ENCODE peak calls at places on chromosomes 12 and 14, in seven cellular contexts. One of them, this sample, is unnamed.

GRCh38 chr12:52149651-52150241 is 42.1 kb downstream of the KRT80 start:
- DNase-seq in GM12865: no peak
- DNase-seq in astrocyte of the spinal cord: peak
- DNase-seq in fibroblast of pulmonary artery: no peak
- DNase-seq in HFF-Myc: no peak
- DNase-seq in tibial nerve: no peak
- DNase-seq in cardiac fibroblast: no peak
- DNase-seq in this sample: no peak

GRCh38 chr14:103014466-103015319 is 42.7 kb downstream of the CDC42BPB start:
- DNase-seq in fibroblast of pulmonary artery: peak
- DNase-seq in tibial nerve: no peak
- DNase-seq in astrocyte of the spinal cord: peak
- DNase-seq in HFF-Myc: no peak
- DNase-seq in cardiac fibroblast: peak
- DNase-seq in GM12865: peak
- DNase-seq in this sample: peak

GRCh38 chr14:61677469-61677868 is 17.8 kb upstream of the HIF1A start:
- DNase-seq in tibial nerve: no peak
- DNase-seq in HFF-Myc: no peak
- DNase-seq in fibroblast of pulmonary artery: no peak
- DNase-seq in cardiac fibroblast: no peak
- DNase-seq in GM12865: no peak
- DNase-seq in astrocyte of the spinal cord: no peak
- DNase-seq in this sample: no peak

GRCh38 chr12:70724444-70724843 is 87.2 kb upstream of the PTPRB start:
- DNase-seq in astrocyte of the spinal cord: peak
- DNase-seq in fibroblast of pulmonary artery: peak
- DNase-seq in HFF-Myc: no peak
- DNase-seq in cardiac fibroblast: peak
- DNase-seq in tibial nerve: no peak
- DNase-seq in GM12865: peak
- DNase-seq in this sample: peak

GRCh38 chr12:118436002-118436724 is 59.8 kb downstream of the SUDS3 start:
- DNase-seq in fibroblast of pulmonary artery: no peak
- DNase-seq in astrocyte of the spinal cord: no peak
- DNase-seq in tibial nerve: no peak
- DNase-seq in HFF-Myc: no peak
- DNase-seq in cardiac fibroblast: peak
- DNase-seq in GM12865: peak
- DNase-seq in this sample: no peak

GRCh38 chr12:130181211-130181610 is 18.9 kb downstream of the FZD10 start:
- DNase-seq in GM12865: no peak
- DNase-seq in astrocyte of the spinal cord: no peak
- DNase-seq in fibroblast of pulmonary artery: no peak
- DNase-seq in cardiac fibroblast: no peak
- DNase-seq in HFF-Myc: no peak
- DNase-seq in tibial nerve: no peak
- DNase-seq in this sample: no peak

GRCh38 chr14:71472281-71472960 is 459.8 kb upstream of the RGS6 start:
- DNase-seq in astrocyte of the spinal cord: no peak
- DNase-seq in GM12865: peak
- DNase-seq in HFF-Myc: no peak
- DNase-seq in tibial nerve: no peak
- DNase-seq in fibroblast of pulmonary artery: no peak
- DNase-seq in cardiac fibroblast: peak
- DNase-seq in this sample: peak

GRCh38 chr14:50018236-50019210 is 97.8 kb downstream of the VCPKMT start:
- DNase-seq in tibial nerve: peak
- DNase-seq in HFF-Myc: no peak
- DNase-seq in fibroblast of pulmonary artery: no peak
- DNase-seq in cardiac fibroblast: peak
- DNase-seq in astrocyte of the spinal cord: peak
- DNase-seq in GM12865: no peak
- DNase-seq in this sample: peak

GRCh38 chr14:90966493-90966892 is 93.9 kb downstream of the RPS6KA5 start:
- DNase-seq in astrocyte of the spinal cord: no peak
- DNase-seq in GM12865: no peak
- DNase-seq in HFF-Myc: no peak
- DNase-seq in cardiac fibroblast: no peak
- DNase-seq in fibroblast of pulmonary artery: no peak
- DNase-seq in tibial nerve: no peak
- DNase-seq in this sample: no peak

GRCh38 chr12:62301080-62301798 is 41.0 kb downstream of the USP15 start:
- DNase-seq in GM12865: no peak
- DNase-seq in cardiac fibroblast: no peak
- DNase-seq in tibial nerve: no peak
- DNase-seq in fibroblast of pulmonary artery: no peak
- DNase-seq in HFF-Myc: no peak
- DNase-seq in astrocyte of the spinal cord: no peak
- DNase-seq in this sample: no peak

GRCh38 chr12:116425256-116426193 is 133.7 kb upstream of the MAP1LC3B2 start:
- DNase-seq in HFF-Myc: no peak
- DNase-seq in astrocyte of the spinal cord: no peak
- DNase-seq in GM12865: no peak
- DNase-seq in cardiac fibroblast: peak
- DNase-seq in fibroblast of pulmonary artery: no peak
- DNase-seq in tibial nerve: no peak
- DNase-seq in this sample: peak

GRCh38 chr12:114697741-114698565 is 14.0 kb upstream of the TBX3 start:
- DNase-seq in GM12865: no peak
- DNase-seq in astrocyte of the spinal cord: no peak
- DNase-seq in fibroblast of pulmonary artery: no peak
- DNase-seq in HFF-Myc: no peak
- DNase-seq in tibial nerve: no peak
- DNase-seq in cardiac fibroblast: peak
- DNase-seq in this sample: peak

GRCh38 chr14:61502459-61503093 is 181.2 kb downstream of the PRKCH start:
- DNase-seq in fibroblast of pulmonary artery: peak
- DNase-seq in tibial nerve: no peak
- DNase-seq in astrocyte of the spinal cord: no peak
- DNase-seq in cardiac fibroblast: peak
- DNase-seq in GM12865: peak
- DNase-seq in HFF-Myc: no peak
- DNase-seq in this sample: no peak

GRCh38 chr14:76918751-76919421 is 92.7 kb downstream of the LRRC74A start:
- DNase-seq in cardiac fibroblast: peak
- DNase-seq in astrocyte of the spinal cord: peak
- DNase-seq in GM12865: no peak
- DNase-seq in tibial nerve: peak
- DNase-seq in fibroblast of pulmonary artery: peak
- DNase-seq in HFF-Myc: peak
- DNase-seq in this sample: peak

GRCh38 chr12:25971675-25972035 is 13.2 kb downstream of the RASSF8 start:
- DNase-seq in HFF-Myc: no peak
- DNase-seq in cardiac fibroblast: no peak
- DNase-seq in GM12865: no peak
- DNase-seq in tibial nerve: no peak
- DNase-seq in astrocyte of the spinal cord: peak
- DNase-seq in fibroblast of pulmonary artery: no peak
- DNase-seq in this sample: peak

GRCh38 chr12:4960030-4960429 is 50.3 kb downstream of the KCNA1 start:
- DNase-seq in HFF-Myc: no peak
- DNase-seq in fibroblast of pulmonary artery: no peak
- DNase-seq in cardiac fibroblast: no peak
- DNase-seq in GM12865: no peak
- DNase-seq in tibial nerve: no peak
- DNase-seq in astrocyte of the spinal cord: no peak
- DNase-seq in this sample: no peak

GRCh38 chr12:42144174-42144423 is 575 bp downstream of the GXYLT1 start:
- DNase-seq in astrocyte of the spinal cord: no peak
- DNase-seq in cardiac fibroblast: no peak
- DNase-seq in fibroblast of pulmonary artery: no peak
- DNase-seq in tibial nerve: no peak
- DNase-seq in GM12865: no peak
- DNase-seq in HFF-Myc: no peak
- DNase-seq in this sample: no peak

GRCh38 chr14:102457491-102457890 is 52.1 kb downstream of the ANKRD9 start:
- DNase-seq in astrocyte of the spinal cord: no peak
- DNase-seq in HFF-Myc: no peak
- DNase-seq in tibial nerve: no peak
- DNase-seq in cardiac fibroblast: no peak
- DNase-seq in fibroblast of pulmonary artery: no peak
- DNase-seq in GM12865: no peak
- DNase-seq in this sample: no peak

GRCh38 chr14:88439088-88439487 is 53.6 kb downstream of the SPATA7 start:
- DNase-seq in tibial nerve: no peak
- DNase-seq in astrocyte of the spinal cord: no peak
- DNase-seq in GM12865: no peak
- DNase-seq in cardiac fibroblast: no peak
- DNase-seq in fibroblast of pulmonary artery: no peak
- DNase-seq in HFF-Myc: no peak
- DNase-seq in this sample: no peak

DNA sequence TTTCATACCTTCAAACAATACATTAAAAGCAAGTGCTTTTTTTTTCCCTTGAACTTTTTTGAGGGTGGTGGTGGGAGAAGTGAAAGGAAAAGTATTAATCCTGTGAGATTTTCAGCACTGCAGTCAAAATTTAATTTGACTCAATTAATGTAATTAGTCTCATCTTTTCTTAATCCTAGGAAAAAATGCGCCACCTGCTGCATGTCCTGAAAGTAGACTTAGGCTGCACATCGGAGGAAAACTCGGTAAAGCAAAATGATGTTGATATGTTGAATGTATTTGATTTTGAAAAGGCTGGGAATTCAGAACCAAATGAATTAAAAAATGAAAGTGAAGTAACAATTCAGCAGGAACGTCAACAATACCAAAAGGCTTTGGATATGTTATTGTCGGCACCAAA is 52.2 kb downstream of the SPATA7 start:
- DNase-seq in HFF-Myc: no peak
- DNase-seq in GM12865: no peak
- DNase-seq in astrocyte of the spinal cord: no peak
- DNase-seq in fibroblast of pulmonary artery: peak
- DNase-seq in tibial nerve: no peak
- DNase-seq in cardiac fibroblast: peak
- DNase-seq in this sample: no peak
- TF ChIP-seq CTCF in HFF-Myc: no peak
- TF ChIP-seq CTCF in GM12865: no peak
- TF ChIP-seq CTCF in astrocyte of the spinal cord: peak
- TF ChIP-seq CTCF in fibroblast of pulmonary artery: peak
- TF ChIP-seq CTCF in tibial nerve: no peak
- TF ChIP-seq CTCF in cardiac fibroblast: peak
- TF ChIP-seq CTCF in this sample: peak

GRCh38 chr14:34258318-34258717 is 203.7 kb downstream of the SPTSSA start:
- DNase-seq in tibial nerve: no peak
- DNase-seq in HFF-Myc: no peak
- DNase-seq in fibroblast of pulmonary artery: peak
- DNase-seq in GM12865: no peak
- DNase-seq in cardiac fibroblast: peak
- DNase-seq in astrocyte of the spinal cord: peak
- DNase-seq in this sample: peak

GRCh38 chr14:34254031-34254430 is 208.0 kb downstream of the SPTSSA start:
- DNase-seq in cardiac fibroblast: no peak
- DNase-seq in HFF-Myc: no peak
- DNase-seq in GM12865: no peak
- DNase-seq in tibial nerve: no peak
- DNase-seq in fibroblast of pulmonary artery: no peak
- DNase-seq in astrocyte of the spinal cord: no peak
- DNase-seq in this sample: no peak

GRCh38 chr14:34257505-34257904 is 204.5 kb downstream of the SPTSSA start:
- DNase-seq in fibroblast of pulmonary artery: no peak
- DNase-seq in astrocyte of the spinal cord: no peak
- DNase-seq in HFF-Myc: no peak
- DNase-seq in GM12865: no peak
- DNase-seq in cardiac fibroblast: no peak
- DNase-seq in tibial nerve: no peak
- DNase-seq in this sample: no peak

GRCh38 chr14:34254596-34254995 is 207.4 kb downstream of the SPTSSA start:
- DNase-seq in HFF-Myc: no peak
- DNase-seq in cardiac fibroblast: no peak
- DNase-seq in GM12865: no peak
- DNase-seq in fibroblast of pulmonary artery: no peak
- DNase-seq in astrocyte of the spinal cord: no peak
- DNase-seq in tibial nerve: no peak
- DNase-seq in this sample: no peak

DNA sequence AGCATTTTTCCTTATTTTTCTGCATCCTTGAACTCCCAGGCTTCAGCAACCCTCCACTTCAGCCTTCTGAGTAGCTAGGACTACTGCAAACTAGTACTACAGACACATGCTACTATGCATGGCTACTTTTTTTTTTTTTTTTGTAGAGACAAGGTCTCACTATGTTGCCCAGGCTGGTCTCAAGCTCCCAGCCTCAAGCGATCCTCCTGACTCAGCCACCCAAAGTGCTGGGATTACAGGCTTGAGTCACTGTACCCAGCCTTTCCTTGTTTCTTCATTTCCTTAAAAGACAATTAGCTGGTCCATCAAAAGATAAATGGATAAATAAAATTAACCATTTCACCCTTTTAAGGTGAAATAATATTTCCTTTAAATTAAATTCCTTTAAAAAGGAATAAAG is 205.8 kb downstream of the SPTSSA start:
- DNase-seq in fibroblast of pulmonary artery: no peak
- DNase-seq in GM12865: no peak
- DNase-seq in tibial nerve: no peak
- DNase-seq in astrocyte of the spinal cord: no peak
- DNase-seq in HFF-Myc: no peak
- DNase-seq in cardiac fibroblast: no peak
- DNase-seq in this sample: no peak
- H3K4me3 ChIP-seq in fibroblast of pulmonary artery: no peak
- H3K4me3 ChIP-seq in GM12865: no peak
- H3K4me3 ChIP-seq in tibial nerve: no peak
- H3K4me3 ChIP-seq in astrocyte of the spinal cord: no peak
- H3K4me3 ChIP-seq in HFF-Myc: no peak
- H3K4me3 ChIP-seq in cardiac fibroblast: no peak
- H3K4me3 ChIP-seq in this sample: no peak

GRCh38 chr14:35949933-35950332 is 123.8 kb downstream of the BRMS1L start:
- DNase-seq in fibroblast of pulmonary artery: peak
- DNase-seq in astrocyte of the spinal cord: peak
- DNase-seq in cardiac fibroblast: no peak
- DNase-seq in tibial nerve: no peak
- DNase-seq in HFF-Myc: no peak
- DNase-seq in GM12865: no peak
- DNase-seq in this sample: no peak

GRCh38 chr14:35940291-35940690 is 114.2 kb downstream of the BRMS1L start:
- DNase-seq in cardiac fibroblast: no peak
- DNase-seq in GM12865: peak
- DNase-seq in HFF-Myc: no peak
- DNase-seq in astrocyte of the spinal cord: no peak
- DNase-seq in tibial nerve: no peak
- DNase-seq in fibroblast of pulmonary artery: no peak
- DNase-seq in this sample: no peak

DNA sequence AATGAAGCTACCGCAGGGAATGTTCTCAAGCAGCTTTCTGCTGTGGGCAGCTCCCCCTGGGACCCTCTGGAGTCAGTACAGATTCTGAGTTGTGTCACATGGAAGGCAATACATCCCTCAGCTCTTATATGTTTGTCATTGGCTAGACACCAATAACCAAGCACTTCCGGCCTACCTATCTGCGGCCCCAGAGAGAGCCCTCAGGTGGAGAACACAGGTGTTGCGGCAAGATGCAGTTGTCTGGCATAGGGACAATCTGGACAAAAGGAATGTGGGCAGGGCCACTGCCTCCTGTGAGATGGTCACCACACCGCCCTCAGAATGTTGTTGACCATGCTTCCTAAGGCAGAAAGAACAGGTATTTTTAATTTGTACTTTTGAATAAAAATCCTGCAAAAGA is 118.7 kb downstream of the BRMS1L start:
- DNase-seq in cardiac fibroblast: peak
- DNase-seq in HFF-Myc: no peak
- DNase-seq in GM12865: peak
- DNase-seq in astrocyte of the spinal cord: no peak
- DNase-seq in tibial nerve: no peak
- DNase-seq in fibroblast of pulmonary artery: no peak
- DNase-seq in this sample: no peak
- TF ChIP-seq CTCF in cardiac fibroblast: no peak
- TF ChIP-seq CTCF in HFF-Myc: peak
- TF ChIP-seq CTCF in GM12865: peak
- TF ChIP-seq CTCF in astrocyte of the spinal cord: no peak
- TF ChIP-seq CTCF in tibial nerve: no peak
- TF ChIP-seq CTCF in fibroblast of pulmonary artery: no peak
- TF ChIP-seq CTCF in this sample: no peak

GRCh38 chr14:58150243-58150805 is 1.7 kb downstream of the ARMH4 start:
- DNase-seq in tibial nerve: no peak
- DNase-seq in HFF-Myc: no peak
- DNase-seq in astrocyte of the spinal cord: no peak
- DNase-seq in cardiac fibroblast: no peak
- DNase-seq in fibroblast of pulmonary artery: no peak
- DNase-seq in GM12865: no peak
- DNase-seq in this sample: no peak
- H3K4me3 ChIP-seq in tibial nerve: no peak
- H3K4me3 ChIP-seq in HFF-Myc: no peak
- H3K4me3 ChIP-seq in astrocyte of the spinal cord: no peak
- H3K4me3 ChIP-seq in cardiac fibroblast: no peak
- H3K4me3 ChIP-seq in fibroblast of pulmonary artery: no peak
- H3K4me3 ChIP-seq in GM12865: no peak
- H3K4me3 ChIP-seq in this sample: no peak